ENCODE peak calls at places on chromosomes 11 and 22, in four cellular contexts. U, X, M and D are unnamed samples.

GRCh38 chr11:74325649-74326645 is 14.5 kb upstream of the P4HA3 start:
- DNase-seq in U (peak; percentile 96), X (peak; percentile 84), M (peak; percentile 93), D (peak; percentile 41)

GRCh38 chr11:75337195-75337654 is 14.2 kb downstream of the ARRB1 start:
- DNase-seq in U (peak; percentile 61), X (no peak), M (peak; percentile 42), D (peak; percentile 71)

GRCh38 chr22:27810566-27810965 is 9.0 kb upstream of the MN1 start:
- DNase-seq in U (peak; percentile 69), X (peak; percentile 60), M (peak; percentile 79), D (peak; percentile 71)

GRCh38 chr11:121892863-121893262 is 223.2 kb downstream of the BLID start:
- DNase-seq in U (peak; percentile 30), X (no peak), M (peak; percentile 76), D (no peak)

GRCh38 chr22:20256562-20257473 is 11.3 kb downstream of the RTN4R start:
- DNase-seq in U (no peak), X (no peak), M (no peak), D (no peak)

GRCh38 chr11:79236541-79236971 is 204.3 kb downstream of the TENM4 start:
- DNase-seq in U (peak; percentile 94), X (peak; percentile 20), M (peak; percentile 99), D (no peak)

GRCh38 chr22:29629382-29630179 is 26.1 kb downstream of the NF2 start:
- DNase-seq in U (no peak), X (no peak), M (no peak), D (no peak)

GRCh38 chr11:132683602-132684001 is 848.7 kb downstream of the OPCML start:
- DNase-seq in U (no peak), X (no peak), M (no peak), D (peak; percentile 27)

GRCh38 chr11:65109231-65110198 is 2.2 kb upstream of the TM7SF2 start:
- DNase-seq in U (no peak), X (peak; percentile 14), M (no peak), D (no peak)

GRCh38 chr11:72112541-72113136 is at the start of gene ANAPC15:
- DNase-seq in U (peak; percentile 100), X (peak; percentile 99), M (peak; percentile 99), D (peak; percentile 98)

GRCh38 chr22:32044477-32044876 is 1.4 kb downstream of the SLC5A1 start:
- DNase-seq in U (no peak), X (no peak), M (no peak), D (no peak)

GRCh38 chr11:34165121-34165520 is 59.7 kb downstream of the NAT10 start:
- DNase-seq in U (no peak), X (no peak), M (no peak), D (no peak)

GRCh38 chr11:95556342-95557151 is 233.0 kb downstream of the FAM76B start:
- DNase-seq in U (peak; percentile 68), X (no peak), M (peak; percentile 35), D (peak; percentile 17)

GRCh38 chr11:9225748-9226298 is 39.3 kb downstream of the DENND5A start:
- DNase-seq in U (no peak), X (no peak), M (no peak), D (no peak)

GRCh38 chr11:35919244-35919643 is 24.6 kb upstream of the LDLRAD3 start:
- DNase-seq in U (peak; percentile 34), X (no peak), M (peak; percentile 4), D (no peak)

GRCh38 chr11:93890441-93891051 is 40.1 kb upstream of the VSTM5 start:
- DNase-seq in U (no peak), X (no peak), M (no peak), D (no peak)

GRCh38 chr11:16412525-16413194 is 56.3 kb upstream of the SOX6 start:
- DNase-seq in U (no peak), X (no peak), M (no peak), D (no peak)

GRCh38 chr11:60900673-60901404 is 5.5 kb downstream of the PRPF19 start:
- DNase-seq in U (no peak), X (no peak), M (no peak), D (no peak)

GRCh38 chr11:116171271-116172140 is 601.3 kb downstream of the BUD13 start:
- DNase-seq in U (no peak), X (no peak), M (no peak), D (no peak)

GRCh38 chr22:21754523-21755128 is 19.0 kb upstream of the YPEL1 start:
- DNase-seq in U (peak; percentile 58), X (no peak), M (peak; percentile 12), D (no peak)

GRCh38 chr11:111347723-111348115 is 31.4 kb downstream of the POU2AF1 start:
- DNase-seq in U (peak; percentile 46), X (no peak), M (peak; percentile 46), D (no peak)

GRCh38 chr11:40129276-40129675 is 1330.2 kb downstream of the LRRC4C start:
- DNase-seq in U (peak; percentile 1), X (no peak), M (no peak), D (peak; percentile 40)

GRCh38 chr22:21917206-21917958 is 35.3 kb downstream of the PPM1F start:
- DNase-seq in U (peak; percentile 56), X (no peak), M (peak; percentile 38), D (no peak)

GRCh38 chr11:3370268-3370870 is 8.6 kb downstream of the ZNF195 start:
- DNase-seq in U (no peak), X (no peak), M (no peak), D (no peak)

GRCh38 chr22:45124176-45124857 is 39.4 kb upstream of the NUP50 start:
- DNase-seq in U (no peak), X (no peak), M (no peak), D (no peak)

GRCh38 chr22:27992294-27993165 is 73.5 kb upstream of the PITPNB start:
- DNase-seq in U (no peak), X (peak; percentile 5), M (no peak), D (no peak)

GRCh38 chr22:50119768-50120251 is 30.0 kb downstream of the MOV10L1 start:
- DNase-seq in U (peak; percentile 82), X (no peak), M (peak; percentile 33), D (no peak)

GRCh38 chr11:113251281-113251680 is 63.1 kb upstream of the TTC12 start:
- DNase-seq in U (no peak), X (no peak), M (no peak), D (no peak)

GRCh38 chr22:50169774-50170341 is 673 bp upstream of the PANX2 start:
- DNase-seq in U (peak; percentile 39), X (no peak), M (peak; percentile 9), D (peak; percentile 51)

GRCh38 chr11:11155962-11156815 is 196.9 kb downstream of the CSNK2A3 start:
- DNase-seq in U (peak; percentile 3), X (no peak), M (no peak), D (no peak)

GRCh38 chr11:108576523-108576922 is 17.0 kb downstream of the EXPH5 start:
- DNase-seq in U (no peak), X (no peak), M (no peak), D (no peak)

GRCh38 chr22:19884161-19884953 is 29.7 kb upstream of the GNB1L start:
- DNase-seq in U (no peak), X (no peak), M (no peak), D (no peak)

GRCh38 chr11:69919659-69920499 is 100.7 kb upstream of the FGF3 start:
- DNase-seq in U (no peak), X (no peak), M (no peak), D (no peak)

GRCh38 chr22:49960967-49961600 is 512 bp downstream of the PIM3 start:
- DNase-seq in U (peak; percentile 57), X (peak; percentile 54), M (peak; percentile 61), D (peak; percentile 68)

GRCh38 chr11:75339685-75340409 is 11.6 kb downstream of the ARRB1 start:
- DNase-seq in U (no peak), X (peak; percentile 54), M (no peak), D (no peak)

GRCh38 chr22:30989473-30989872 is 20.4 kb downstream of the TUG1 start:
- DNase-seq in U (peak; percentile 48), X (no peak), M (no peak), D (no peak)
- H3K9me3 ChIP-seq in U (no peaks in the 10 kb centered on the region), X (peaks cover 3% of the 10 kb centered on the region), M (no peaks in the 10 kb centered on the region), D (no peaks in the 10 kb centered on the region)

DNA sequence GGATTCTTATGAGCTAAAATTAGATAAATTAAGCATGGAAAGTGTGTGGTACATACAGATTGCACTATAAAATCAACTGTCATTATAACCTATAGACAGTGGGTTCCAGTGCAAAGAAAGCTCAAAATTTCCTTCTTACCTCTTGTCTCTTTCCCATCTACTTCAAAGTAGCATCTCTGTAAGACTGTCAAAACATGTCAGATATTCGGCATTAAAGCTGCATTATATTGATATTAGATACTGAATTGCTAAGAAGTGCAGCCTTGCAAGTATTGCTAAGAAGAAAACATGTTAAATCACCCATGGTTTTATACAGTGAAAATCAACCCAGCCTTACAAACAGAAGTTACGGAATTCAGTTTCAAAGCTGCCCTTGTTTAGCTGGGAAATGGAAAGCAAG is 849.8 kb upstream of the FAT3 start:
- DNase-seq in U (no peak), X (no peak), M (no peak), D (no peak)
- H3K9me3 ChIP-seq in U (no peaks in the 10 kb centered on the region), X (no peaks in the 10 kb centered on the region), M (no peaks in the 10 kb centered on the region), D (no peaks in the 10 kb centered on the region)

GRCh38 chr22:47450876-47451475 is 688.5 kb downstream of the TBC1D22A start:
- DNase-seq in U (no peak), X (no peak), M (no peak), D (no peak)
- H3K9me3 ChIP-seq in U (no peaks in the 10 kb centered on the region), X (peaks cover 13% of the 10 kb centered on the region), M (no peaks in the 10 kb centered on the region), D (no peaks in the 10 kb centered on the region)

DNA sequence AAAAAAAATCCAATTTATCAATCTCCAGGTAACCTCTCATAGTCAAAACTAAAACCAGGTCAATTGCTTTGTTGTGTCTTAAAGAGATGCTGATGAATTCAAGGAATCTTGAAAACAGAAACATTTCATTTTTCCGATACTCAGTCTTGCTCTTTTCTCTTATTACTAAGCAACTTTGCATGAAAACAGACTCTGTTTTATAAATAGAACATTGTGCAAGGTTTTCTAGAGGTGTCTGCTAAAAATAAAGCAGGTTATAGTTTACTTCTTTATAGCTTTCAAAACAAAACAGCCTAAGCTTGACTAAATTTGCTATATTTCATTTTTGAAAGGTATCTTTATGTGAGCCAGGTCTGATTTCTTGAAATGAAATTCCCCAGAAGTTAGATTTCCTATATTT is 109.3 kb downstream of the ARL14EP start:
- DNase-seq in U (no peak), X (no peak), M (no peak), D (no peak)
- H3K9me3 ChIP-seq in U (no peaks in the 10 kb centered on the region), X (no peaks in the 10 kb centered on the region), M (no peaks in the 10 kb centered on the region), D (no peaks in the 10 kb centered on the region)

DNA sequence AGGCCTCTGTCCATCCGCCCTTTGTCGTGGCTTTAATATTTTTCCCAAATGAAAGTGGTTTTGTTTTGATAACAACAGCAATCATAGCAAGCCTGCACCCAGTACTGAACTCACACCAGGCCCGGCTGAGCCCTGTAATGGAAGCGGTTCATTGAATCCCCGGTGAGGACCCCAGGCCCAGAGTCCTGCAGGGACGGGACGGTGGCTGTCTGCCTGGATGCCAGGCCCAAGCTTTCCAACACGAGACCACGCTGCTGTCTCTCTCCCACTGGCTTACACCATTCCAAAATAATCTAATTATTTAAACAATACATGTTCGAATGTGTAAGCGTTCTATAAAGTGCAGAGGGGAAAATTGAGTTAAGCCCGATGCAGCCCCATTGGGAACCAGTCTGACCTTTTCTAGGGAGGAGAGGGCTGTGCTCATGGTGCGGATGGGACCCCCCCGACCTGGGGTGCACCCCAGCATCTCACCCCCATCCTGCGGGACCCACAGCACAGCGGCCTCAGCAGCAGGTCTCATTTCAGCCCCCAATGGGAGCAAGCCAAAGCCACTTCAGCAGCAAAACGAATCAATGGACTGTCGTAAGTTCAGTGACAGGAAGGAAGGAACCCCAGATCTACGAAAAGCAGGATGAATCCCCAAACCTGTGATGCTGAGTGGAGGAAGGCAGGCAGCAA is 1046.9 kb downstream of the BRD1 start:
- DNase-seq in U (no peak), X (peak; percentile 1), M (no peak), D (no peak)
- H3K9me3 ChIP-seq in U (no peaks in the 10 kb centered on the region), X (peaks cover 14% of the 10 kb centered on the region), M (peaks cover 2% of the 10 kb centered on the region), D (no peaks in the 10 kb centered on the region)